ENCODE peak calls at places on chromosomes 1 and 21, in six cellular contexts. One of them, this sample, is unnamed.

GRCh38 chr1:113677250-113678158 is 81.8 kb downstream of the PHTF1 start:
- DNase-seq in A549: peak
- DNase-seq in lower leg skin: no peak
- DNase-seq in GM13976: peak
- DNase-seq in upper lobe of right lung: no peak
- DNase-seq in lower lobe of right lung: no peak
- DNase-seq in this sample: no peak

GRCh38 chr1:223645903-223646302 is 19.6 kb downstream of the CAPN8 start:
- DNase-seq in A549: no peak
- DNase-seq in lower leg skin: no peak
- DNase-seq in GM13976: no peak
- DNase-seq in upper lobe of right lung: no peak
- DNase-seq in lower lobe of right lung: no peak
- DNase-seq in this sample: no peak

GRCh38 chr1:10398734-10399486 is at the start of gene PGD:
- DNase-seq in A549: peak
- DNase-seq in lower leg skin: peak
- DNase-seq in GM13976: peak
- DNase-seq in upper lobe of right lung: peak
- DNase-seq in lower lobe of right lung: peak
- DNase-seq in this sample: peak

GRCh38 chr1:61337037-61337436 is 254.7 kb downstream of the NFIA start:
- DNase-seq in A549: no peak
- DNase-seq in lower leg skin: no peak
- DNase-seq in GM13976: no peak
- DNase-seq in upper lobe of right lung: no peak
- DNase-seq in lower lobe of right lung: no peak
- DNase-seq in this sample: no peak

GRCh38 chr1:201675143-201675542 is 136.2 kb downstream of the NAV1 start:
- DNase-seq in A549: no peak
- DNase-seq in lower leg skin: no peak
- DNase-seq in GM13976: no peak
- DNase-seq in upper lobe of right lung: no peak
- DNase-seq in lower lobe of right lung: peak
- DNase-seq in this sample: no peak

GRCh38 chr1:5297199-5297877 is 642.9 kb downstream of the AJAP1 start:
- DNase-seq in A549: no peak
- DNase-seq in lower leg skin: peak
- DNase-seq in GM13976: no peak
- DNase-seq in upper lobe of right lung: no peak
- DNase-seq in lower lobe of right lung: no peak
- DNase-seq in this sample: no peak

GRCh38 chr1:240122639-240123604 is 31.2 kb downstream of the FMN2 start:
- DNase-seq in A549: no peak
- DNase-seq in lower leg skin: no peak
- DNase-seq in GM13976: no peak
- DNase-seq in upper lobe of right lung: peak
- DNase-seq in lower lobe of right lung: peak
- DNase-seq in this sample: no peak

GRCh38 chr1:61293197-61293596 is 210.8 kb downstream of the NFIA start:
- DNase-seq in A549: no peak
- DNase-seq in lower leg skin: no peak
- DNase-seq in GM13976: no peak
- DNase-seq in upper lobe of right lung: no peak
- DNase-seq in lower lobe of right lung: no peak
- DNase-seq in this sample: no peak

GRCh38 chr1:205046870-205047269 is 3.9 kb downstream of the CNTN2 start:
- DNase-seq in A549: no peak
- DNase-seq in lower leg skin: no peak
- DNase-seq in GM13976: no peak
- DNase-seq in upper lobe of right lung: no peak
- DNase-seq in lower lobe of right lung: no peak
- DNase-seq in this sample: no peak

GRCh38 chr1:234562336-234562735 is 47.6 kb downstream of the IRF2BP2 start:
- DNase-seq in A549: no peak
- DNase-seq in lower leg skin: no peak
- DNase-seq in GM13976: no peak
- DNase-seq in upper lobe of right lung: no peak
- DNase-seq in lower lobe of right lung: no peak
- DNase-seq in this sample: no peak

GRCh38 chr1:216830402-216830801 is 107.2 kb upstream of the ESRRG start:
- DNase-seq in A549: no peak
- DNase-seq in lower leg skin: no peak
- DNase-seq in GM13976: no peak
- DNase-seq in upper lobe of right lung: no peak
- DNase-seq in lower lobe of right lung: peak
- DNase-seq in this sample: no peak

GRCh38 chr1:164670026-164670425 is 111.0 kb downstream of the PBX1 start:
- DNase-seq in A549: no peak
- DNase-seq in lower leg skin: no peak
- DNase-seq in GM13976: no peak
- DNase-seq in upper lobe of right lung: no peak
- DNase-seq in lower lobe of right lung: no peak
- DNase-seq in this sample: no peak

GRCh38 chr1:239361403-239361802 is 25.0 kb upstream of the CHRM3 start:
- DNase-seq in A549: no peak
- DNase-seq in lower leg skin: no peak
- DNase-seq in GM13976: no peak
- DNase-seq in upper lobe of right lung: no peak
- DNase-seq in lower lobe of right lung: no peak
- DNase-seq in this sample: no peak

GRCh38 chr1:69479734-69480133 is 88.0 kb upstream of the LRRC7 start:
- DNase-seq in A549: no peak
- DNase-seq in lower leg skin: no peak
- DNase-seq in GM13976: no peak
- DNase-seq in upper lobe of right lung: no peak
- DNase-seq in lower lobe of right lung: no peak
- DNase-seq in this sample: no peak

GRCh38 chr1:229364216-229365065 is 21.6 kb upstream of the CCSAP start:
- DNase-seq in A549: no peak
- DNase-seq in lower leg skin: no peak
- DNase-seq in GM13976: no peak
- DNase-seq in upper lobe of right lung: no peak
- DNase-seq in lower lobe of right lung: no peak
- DNase-seq in this sample: no peak

GRCh38 chr1:55244476-55245109 is 29.4 kb upstream of the USP24 start:
- DNase-seq in A549: no peak
- DNase-seq in lower leg skin: no peak
- DNase-seq in GM13976: no peak
- DNase-seq in upper lobe of right lung: no peak
- DNase-seq in lower lobe of right lung: no peak
- DNase-seq in this sample: no peak

GRCh38 chr1:226351709-226352108 is 42.7 kb upstream of the LIN9 start:
- DNase-seq in A549: no peak
- DNase-seq in lower leg skin: no peak
- DNase-seq in GM13976: no peak
- DNase-seq in upper lobe of right lung: no peak
- DNase-seq in lower lobe of right lung: no peak
- DNase-seq in this sample: no peak

GRCh38 chr1:221694109-221694508 is 47.8 kb downstream of the DUSP10 start:
- DNase-seq in A549: no peak
- DNase-seq in lower leg skin: no peak
- DNase-seq in GM13976: no peak
- DNase-seq in upper lobe of right lung: no peak
- DNase-seq in lower lobe of right lung: no peak
- DNase-seq in this sample: no peak

GRCh38 chr1:244311784-244312532 is 139.8 kb downstream of the ADSS2 start:
- DNase-seq in A549: no peak
- DNase-seq in lower leg skin: peak
- DNase-seq in GM13976: no peak
- DNase-seq in upper lobe of right lung: no peak
- DNase-seq in lower lobe of right lung: no peak
- DNase-seq in this sample: no peak

GRCh38 chr1:85611390-85611789 is 30.8 kb downstream of the CCN1 start:
- DNase-seq in A549: no peak
- DNase-seq in lower leg skin: no peak
- DNase-seq in GM13976: no peak
- DNase-seq in upper lobe of right lung: no peak
- DNase-seq in lower lobe of right lung: no peak
- DNase-seq in this sample: no peak

GRCh38 chr1:28582248-28582615 is 9.8 kb upstream of the RAB42 start:
- DNase-seq in A549: peak
- DNase-seq in lower leg skin: no peak
- DNase-seq in GM13976: no peak
- DNase-seq in upper lobe of right lung: no peak
- DNase-seq in lower lobe of right lung: no peak
- DNase-seq in this sample: no peak

GRCh38 chr1:16984717-16985116 is 4.3 kb upstream of the MFAP2 start:
- DNase-seq in A549: no peak
- DNase-seq in lower leg skin: peak
- DNase-seq in GM13976: no peak
- DNase-seq in upper lobe of right lung: no peak
- DNase-seq in lower lobe of right lung: peak
- DNase-seq in this sample: no peak

GRCh38 chr1:15923241-15923640 is 52.7 kb downstream of the ZBTB17 start:
- DNase-seq in A549: no peak
- DNase-seq in lower leg skin: no peak
- DNase-seq in GM13976: no peak
- DNase-seq in upper lobe of right lung: no peak
- DNase-seq in lower lobe of right lung: no peak
- DNase-seq in this sample: no peak

GRCh38 chr1:223109581-223110026 is 33.4 kb downstream of the TLR5 start:
- DNase-seq in A549: no peak
- DNase-seq in lower leg skin: no peak
- DNase-seq in GM13976: no peak
- DNase-seq in upper lobe of right lung: no peak
- DNase-seq in lower lobe of right lung: no peak
- DNase-seq in this sample: no peak

GRCh38 chr1:89581859-89582258 is 51.1 kb upstream of the LRRC8C start:
- DNase-seq in A549: no peak
- DNase-seq in lower leg skin: no peak
- DNase-seq in GM13976: no peak
- DNase-seq in upper lobe of right lung: no peak
- DNase-seq in lower lobe of right lung: no peak
- DNase-seq in this sample: no peak

GRCh38 chr21:38989745-38990423 is 184.2 kb downstream of the ETS2 start:
- DNase-seq in A549: no peak
- DNase-seq in lower leg skin: no peak
- DNase-seq in GM13976: no peak
- DNase-seq in upper lobe of right lung: no peak
- DNase-seq in lower lobe of right lung: no peak
- DNase-seq in this sample: no peak

DNA sequence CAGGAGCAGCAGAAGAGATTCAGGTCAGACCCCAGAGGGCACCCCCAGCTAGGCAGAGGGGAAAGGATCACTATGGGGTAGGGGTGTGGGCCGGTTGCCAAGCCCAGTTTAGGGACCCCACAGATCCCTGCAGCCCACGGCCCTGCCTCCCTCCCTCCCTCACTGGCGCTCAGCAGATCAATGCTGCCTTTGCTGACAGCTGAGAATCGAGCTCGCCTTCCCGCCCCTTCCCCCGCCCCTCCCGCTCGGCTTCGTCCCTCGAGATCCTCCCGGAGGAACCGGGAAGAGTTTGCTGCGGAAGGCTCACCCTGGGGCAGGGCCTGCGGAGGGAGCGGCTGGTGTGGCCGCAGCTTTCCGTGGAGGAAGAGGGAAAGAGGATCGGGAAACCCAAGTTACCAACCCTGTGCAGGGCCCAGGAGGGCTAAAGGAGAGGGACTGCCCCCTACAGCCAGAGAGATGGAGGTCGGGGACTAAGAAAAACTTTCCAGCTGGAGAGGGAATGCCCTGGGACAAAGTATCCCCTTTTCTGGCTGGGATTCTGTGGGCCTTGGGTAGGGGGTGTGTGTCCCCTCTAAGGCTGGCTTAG is 1.1 kb upstream of the KCNQ4 start:
- DNase-seq in A549: no peak
- DNase-seq in lower leg skin: no peak
- DNase-seq in GM13976: peak
- DNase-seq in upper lobe of right lung: no peak
- DNase-seq in lower lobe of right lung: no peak
- DNase-seq in this sample: peak
- TF ChIP-seq CTCF in A549: no peak
- TF ChIP-seq CTCF in lower leg skin: no peak
- TF ChIP-seq CTCF in GM13976: no peak
- TF ChIP-seq CTCF in upper lobe of right lung: no peak
- TF ChIP-seq CTCF in lower lobe of right lung: no peak
- TF ChIP-seq CTCF in this sample: peak

GRCh38 chr1:117600966-117601365 is 4.9 kb upstream of the TENT5C start:
- DNase-seq in A549: no peak
- DNase-seq in lower leg skin: no peak
- DNase-seq in GM13976: no peak
- DNase-seq in upper lobe of right lung: no peak
- DNase-seq in lower lobe of right lung: no peak
- DNase-seq in this sample: no peak
- TF ChIP-seq CTCF in A549: no peak
- TF ChIP-seq CTCF in lower leg skin: no peak
- TF ChIP-seq CTCF in GM13976: no peak
- TF ChIP-seq CTCF in upper lobe of right lung: no peak
- TF ChIP-seq CTCF in lower lobe of right lung: no peak
- TF ChIP-seq CTCF in this sample: no peak

GRCh38 chr1:41754540-41754939 is 164.2 kb downstream of the HIVEP3 start:
- DNase-seq in A549: no peak
- DNase-seq in lower leg skin: no peak
- DNase-seq in GM13976: no peak
- DNase-seq in upper lobe of right lung: no peak
- DNase-seq in lower lobe of right lung: no peak
- DNase-seq in this sample: no peak
- TF ChIP-seq CTCF in A549: peak
- TF ChIP-seq CTCF in lower leg skin: no peak
- TF ChIP-seq CTCF in GM13976: peak
- TF ChIP-seq CTCF in upper lobe of right lung: no peak
- TF ChIP-seq CTCF in lower lobe of right lung: no peak
- TF ChIP-seq CTCF in this sample: peak

GRCh38 chr1:93033029-93033428 is 46.1 kb upstream of the MTF2 start:
- DNase-seq in A549: no peak
- DNase-seq in lower leg skin: no peak
- DNase-seq in GM13976: peak
- DNase-seq in upper lobe of right lung: no peak
- DNase-seq in lower lobe of right lung: no peak
- DNase-seq in this sample: no peak

GRCh38 chr1:93025572-93025971 is 53.5 kb upstream of the MTF2 start:
- DNase-seq in A549: no peak
- DNase-seq in lower leg skin: no peak
- DNase-seq in GM13976: no peak
- DNase-seq in upper lobe of right lung: no peak
- DNase-seq in lower lobe of right lung: no peak
- DNase-seq in this sample: no peak

GRCh38 chr1:93029317-93029716 is 49.8 kb upstream of the MTF2 start:
- DNase-seq in A549: no peak
- DNase-seq in lower leg skin: no peak
- DNase-seq in GM13976: no peak
- DNase-seq in upper lobe of right lung: no peak
- DNase-seq in lower lobe of right lung: no peak
- DNase-seq in this sample: no peak

GRCh38 chr1:93033785-93034184 is 45.3 kb upstream of the MTF2 start:
- DNase-seq in A549: no peak
- DNase-seq in lower leg skin: no peak
- DNase-seq in GM13976: peak
- DNase-seq in upper lobe of right lung: no peak
- DNase-seq in lower lobe of right lung: no peak
- DNase-seq in this sample: no peak

DNA sequence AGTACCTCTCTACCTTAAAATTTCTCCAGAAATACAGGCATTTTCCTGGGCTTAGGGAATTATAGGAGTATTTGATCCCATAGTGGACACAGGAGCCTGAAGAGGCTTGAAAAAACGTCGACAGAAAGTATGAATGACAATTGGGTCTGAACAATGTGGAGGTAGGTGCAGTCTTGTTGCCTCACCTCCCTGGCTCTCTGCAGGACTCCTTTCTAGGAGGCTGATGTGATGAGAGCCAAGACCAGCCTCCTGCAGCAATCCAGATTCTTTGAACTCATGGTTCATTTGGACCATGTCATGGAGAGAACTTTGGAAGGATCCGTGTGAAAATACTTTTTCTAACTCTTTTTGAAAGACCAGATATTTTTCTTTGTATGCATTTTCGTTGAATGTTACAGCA is 50.5 kb upstream of the MTF2 start:
- DNase-seq in A549: no peak
- DNase-seq in lower leg skin: no peak
- DNase-seq in GM13976: no peak
- DNase-seq in upper lobe of right lung: no peak
- DNase-seq in lower lobe of right lung: no peak
- DNase-seq in this sample: no peak
- TF ChIP-seq CTCF in A549: no peak
- TF ChIP-seq CTCF in lower leg skin: no peak
- TF ChIP-seq CTCF in GM13976: no peak
- TF ChIP-seq CTCF in upper lobe of right lung: no peak
- TF ChIP-seq CTCF in lower lobe of right lung: no peak
- TF ChIP-seq CTCF in this sample: no peak